ENCODE peak calls at places on chromosomes 13 and 19, in five cellular contexts. E is H9, L is H1, T is neuronal stem cell, G is trophoblast cell. F is an unnamed sample.
A peak's percentile ranks its signal among the peaks of the same experiment; 100 is the strongest.

GRCh38 chr19:48967346-48968178 is 2.5 kb downstream of the FTL start:
- DNase-seq in E (peak; percentile 55), L (no peak), T (no peak), G (peak; percentile 62), F (peak; percentile 90)

GRCh38 chr19:2532252-2533071 is 56.5 kb downstream of the GADD45B start:
- DNase-seq in E (no peak), L (no peak), T (no peak), G (peak; percentile 94), F (peak; percentile 88)

GRCh38 chr19:35066691-35067563 is 25.4 kb downstream of the HPN start:
- DNase-seq in E (peak; percentile 96), L (peak; percentile 96), T (peak; percentile 76), G (peak; percentile 94), F (peak; percentile 78)

GRCh38 chr13:50910483-50910805 is 853 bp downstream of the RNASEH2B start:
- DNase-seq in E (peak; percentile 61), L (no peak), T (peak; percentile 29), G (no peak), F (peak; percentile 63)

GRCh38 chr13:109235901-109236300 is 550.5 kb downstream of the IRS2 start:
- DNase-seq in E (no peak), L (no peak), T (no peak), G (no peak), F (no peak)

GRCh38 chr13:47519626-47520025 is 481.4 kb downstream of the SUCLA2 start:
- DNase-seq in E (no peak), L (no peak), T (no peak), G (no peak), F (no peak)

GRCh38 chr13:28392428-28392827 is 102.5 kb downstream of the FLT1 start:
- DNase-seq in E (no peak), L (no peak), T (no peak), G (no peak), F (peak; percentile 30)

GRCh38 chr19:49020931-49021895 is 2.9 kb downstream of the CGB3 start:
- DNase-seq in E (no peak), L (no peak), T (no peak), G (no peak), F (peak; percentile 77)

GRCh38 chr13:101751488-101751887 is 299.0 kb downstream of the ITGBL1 start:
- DNase-seq in E (no peak), L (no peak), T (no peak), G (peak; percentile 93), F (peak; percentile 85)

GRCh38 chr13:112457081-112457480 is 80.9 kb downstream of the SPACA7 start:
- DNase-seq in E (no peak), L (no peak), T (no peak), G (no peak), F (no peak)

GRCh38 chr13:42894765-42895181 is 97.3 kb downstream of the EPSTI1 start:
- DNase-seq in E (no peak), L (no peak), T (no peak), G (no peak), F (no peak)

GRCh38 chr13:28794370-28794769 is 25.8 kb upstream of the MTUS2 start:
- DNase-seq in E (no peak), L (no peak), T (no peak), G (no peak), F (no peak)

GRCh38 chr19:36136975-36137686 is 2.7 kb upstream of the CAPNS1 start:
- DNase-seq in E (no peak), L (no peak), T (no peak), G (peak; percentile 18), F (no peak)

GRCh38 chr13:40228486-40228885 is 438.0 kb downstream of the FOXO1 start:
- DNase-seq in E (no peak), L (no peak), T (no peak), G (no peak), F (peak; percentile 40)

GRCh38 chr19:49771674-49772139 is 4.9 kb downstream of the AP2A1 start:
- DNase-seq in E (no peak), L (no peak), T (no peak), G (no peak), F (no peak)

GRCh38 chr13:80084086-80084676 is 256.7 kb downstream of the SPRY2 start:
- DNase-seq in E (no peak), L (no peak), T (no peak), G (peak; percentile 56), F (peak; percentile 85)

GRCh38 chr13:24148414-24149305 is 11.9 kb upstream of the SPATA13 start:
- DNase-seq in E (peak; percentile 83), L (peak; percentile 56), T (no peak), G (peak; percentile 93), F (peak; percentile 99)

GRCh38 chr19:24159707-24160106 is 72.7 kb downstream of the ZNF254 start:
- DNase-seq in E (no peak), L (peak; percentile 2), T (no peak), G (peak; percentile 44), F (no peak)

GRCh38 chr13:24511824-24512207 is 762 bp downstream of the PARP4 start:
- DNase-seq in E (no peak), L (no peak), T (no peak), G (no peak), F (no peak)

GRCh38 chr19:51246153-51246552 is 4.7 kb upstream of the SIGLECL1 start:
- DNase-seq in E (no peak), L (no peak), T (no peak), G (peak; percentile 17), F (no peak)

GRCh38 chr19:18109731-18110671 is 12.4 kb downstream of the MAST3 start:
- DNase-seq in E (peak; percentile 53), L (no peak), T (no peak), G (peak; percentile 49), F (peak; percentile 45)
- H3K27ac ChIP-seq in E (no peak overlapping the region), L (no peak overlapping the region), T (no peak overlapping the region), G (no peak overlapping the region), F (no peak overlapping the region)

DNA sequence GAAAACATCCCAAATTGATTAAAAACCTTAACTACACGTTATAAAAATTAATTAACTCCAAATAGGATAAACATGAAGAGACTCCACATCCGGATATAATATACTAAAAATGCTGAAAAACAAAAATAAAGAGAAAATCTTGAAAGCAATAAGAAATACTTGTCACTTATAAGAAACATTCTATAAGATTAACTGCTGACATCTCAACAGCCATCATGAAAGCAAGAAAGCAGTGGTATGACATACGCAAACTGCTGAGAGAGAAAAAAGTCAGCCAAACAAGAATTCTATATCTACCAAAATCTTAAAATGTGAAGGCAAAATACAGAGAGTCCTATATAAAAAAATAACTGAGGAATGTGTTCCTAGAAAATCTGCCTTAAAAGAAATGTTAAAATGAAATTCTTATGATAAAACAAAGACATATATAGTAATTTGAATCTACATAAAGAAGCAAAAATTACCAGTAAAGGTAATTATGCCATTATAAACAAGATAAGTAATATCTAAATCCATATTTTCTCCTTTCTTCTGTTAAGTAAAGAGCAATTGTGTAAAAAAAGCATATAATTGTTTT is 1851.1 kb downstream of the PCDH9 start:
- DNase-seq in E (no peak), L (no peak), T (no peak), G (no peak), F (peak; percentile 42)
- H3K18ac ChIP-seq in E (no peak overlapping the region), L (no peak overlapping the region), T (no peak overlapping the region), G (no peak overlapping the region), F (no peak overlapping the region)

GRCh38 chr19:38298841-38299680 is 5.0 kb upstream of the C19orf33 start:
- DNase-seq in E (no peak), L (no peak), T (no peak), G (no peak), F (peak; percentile 95)
- H2BK12ac ChIP-seq in E (no peak overlapping the region), L (no peak overlapping the region), T (no peak overlapping the region), G (no peak overlapping the region), F (peak overlapping the region; percentile 60)

GRCh38 chr13:74063533-74064100 is 70.6 kb downstream of the KLF12 start:
- DNase-seq in E (no peak), L (no peak), T (no peak), G (no peak), F (no peak)
- H3K27ac ChIP-seq in E (no peak overlapping the region), L (no peak overlapping the region), T (no peak overlapping the region), G (no peak overlapping the region), F (no peak overlapping the region)

GRCh38 chr13:70732611-70733010 is 624.4 kb upstream of the KLHL1 start:
- DNase-seq in E (no peak), L (no peak), T (no peak), G (no peak), F (no peak)
- H3K18ac ChIP-seq in E (no peak overlapping the region), L (no peak overlapping the region), T (no peak overlapping the region), G (no peak overlapping the region), F (no peak overlapping the region)

DNA sequence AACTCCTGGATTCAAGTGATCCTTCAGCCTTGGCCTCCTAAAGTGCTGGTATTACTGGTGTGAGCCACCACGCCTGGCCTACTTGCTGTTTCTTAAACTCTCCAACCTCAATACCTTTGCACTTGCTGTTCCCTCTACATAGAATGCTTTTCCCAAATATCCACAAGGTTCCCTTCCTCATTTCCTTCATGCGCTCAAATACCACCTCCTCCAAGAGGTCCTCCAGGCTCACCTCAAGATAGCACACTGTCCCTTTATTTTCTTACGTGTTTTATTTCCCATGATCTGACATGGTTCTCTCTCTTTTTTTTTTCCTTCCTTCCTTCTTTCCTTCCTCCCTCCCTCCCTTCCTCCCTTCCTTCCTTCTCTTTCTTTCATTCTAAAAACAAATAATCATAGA is 13.5 kb downstream of the RDH8 start:
- DNase-seq in E (no peak), L (no peak), T (no peak), G (no peak), F (no peak)
- H2BK12ac ChIP-seq in E (no peak overlapping the region), L (peak overlapping the region; percentile 90), T (no peak overlapping the region), G (no peak overlapping the region), F (no peak overlapping the region)

GRCh38 chr13:20045946-20046548 is 87.5 kb downstream of the ZMYM2 start:
- DNase-seq in E (no peak), L (no peak), T (no peak), G (no peak), F (no peak)

GRCh38 chr13:20051366-20051765 is 92.8 kb downstream of the ZMYM2 start:
- DNase-seq in E (no peak), L (no peak), T (no peak), G (peak; percentile 86), F (no peak)

GRCh38 chr13:20053016-20053415 is 94.5 kb downstream of the ZMYM2 start:
- DNase-seq in E (no peak), L (no peak), T (no peak), G (peak; percentile 8), F (no peak)

GRCh38 chr13:20053891-20054290 is 95.4 kb downstream of the ZMYM2 start:
- DNase-seq in E (no peak), L (no peak), T (no peak), G (no peak), F (no peak)

GRCh38 chr13:20049558-20050473 is 91.3 kb downstream of the ZMYM2 start:
- DNase-seq in E (no peak), L (no peak), T (no peak), G (peak; percentile 96), F (no peak)
- H3K27ac ChIP-seq in E (no peak overlapping the region), L (no peak overlapping the region), T (no peak overlapping the region), G (no peak overlapping the region), F (no peak overlapping the region)

DNA sequence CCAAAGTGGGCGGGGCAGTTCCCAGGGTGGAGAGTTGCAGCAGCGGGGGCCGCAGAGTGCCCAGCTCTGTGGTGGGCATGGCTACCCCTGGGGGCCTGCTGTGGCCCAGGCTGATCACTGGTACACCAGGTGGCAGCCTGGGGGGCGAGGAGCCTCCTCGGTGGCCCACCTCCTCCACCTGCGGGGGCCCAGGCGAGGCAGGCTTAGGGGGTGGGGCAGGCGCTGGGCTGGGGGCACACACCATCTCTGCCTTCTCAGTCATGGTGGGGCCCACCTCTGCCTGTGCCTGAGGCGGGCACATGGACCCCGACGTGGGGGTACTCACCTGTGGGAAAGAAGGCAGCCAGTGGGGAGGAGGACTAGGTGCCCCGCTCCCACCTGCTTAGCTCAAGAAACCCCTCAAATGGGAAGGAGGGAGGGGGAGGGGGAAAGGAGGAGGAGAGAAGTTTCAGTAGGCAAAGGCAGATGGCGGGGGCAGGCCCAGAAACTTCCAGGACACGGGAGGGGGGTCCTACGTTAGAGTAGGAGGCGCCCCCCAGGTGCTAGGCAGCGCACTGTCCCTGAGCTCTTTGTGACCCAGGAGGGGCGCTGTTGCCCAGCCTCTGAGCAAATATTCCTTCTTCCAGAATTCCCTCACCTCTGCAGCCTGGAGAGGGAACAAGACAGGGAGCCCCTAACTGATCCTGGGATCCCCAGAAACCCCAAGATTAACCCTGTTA is 1.6 kb downstream of the LYL1 start:
- DNase-seq in E (no peak), L (no peak), T (no peak), G (no peak), F (no peak)
- H3K18ac ChIP-seq in E (no peak overlapping the region), L (no peak overlapping the region), T (no peak overlapping the region), G (no peak overlapping the region), F (no peak overlapping the region)